ENCODE peak calls at places on chromosome X, in ten cellular contexts. L, W, N, I, J, U, Z, M, D and C are unnamed samples.

GRCh38 chrX:74178536-74178935 is 125.4 kb upstream of the ZCCHC13 start:
- DNase-seq in L (no peak), W (no peak), N (no peak), I (no peak), J (no peak), U (no peak), Z (no peak), M (no peak), D (no peak), C (no peak)

GRCh38 chrX:17375631-17376380 is 806 bp downstream of the NHS start:
- DNase-seq in L (no peak), W (no peak), N (peak; percentile 20), I (no peak), J (peak; percentile 28), U (peak; percentile 64), Z (no peak), M (peak; percentile 22), D (peak; percentile 32), C (peak; percentile 31)

GRCh38 chrX:24498181-24498580 is 33.1 kb downstream of the PDK3 start:
- DNase-seq in L (peak; percentile 9), W (no peak), N (peak; percentile 7), I (peak; percentile 45), J (peak; percentile 0), U (no peak), Z (no peak), M (peak; percentile 16), D (peak; percentile 21), C (peak; percentile 14)

GRCh38 chrX:130885508-130885907 is 17.5 kb downstream of the ENOX2 start:
- DNase-seq in L (no peak), W (no peak), N (no peak), I (no peak), J (no peak), U (no peak), Z (no peak), M (no peak), D (no peak), C (no peak)

GRCh38 chrX:44232100-44232499 is 111.4 kb downstream of the EFHC2 start:
- DNase-seq in L (no peak), W (no peak), N (no peak), I (no peak), J (no peak), U (no peak), Z (no peak), M (no peak), D (no peak), C (no peak)

GRCh38 chrX:41350976-41351569 is 17.1 kb downstream of the DDX3X start:
- DNase-seq in L (no peak), W (no peak), N (no peak), I (no peak), J (no peak), U (no peak), Z (no peak), M (peak; percentile 27), D (no peak), C (no peak)

GRCh38 chrX:71919436-71919835 is 8.8 kb downstream of the NHSL2 start:
- DNase-seq in L (no peak), W (no peak), N (no peak), I (no peak), J (peak; percentile 70), U (no peak), Z (no peak), M (no peak), D (no peak), C (no peak)

GRCh38 chrX:70446380-70447350 is 2.0 kb downstream of the DLG3 start:
- DNase-seq in L (no peak), W (no peak), N (no peak), I (no peak), J (no peak), U (no peak), Z (no peak), M (no peak), D (no peak), C (no peak)

GRCh38 chrX:152632445-152633097 is 5.1 kb upstream of the GABRQ start:
- DNase-seq in L (peak; percentile 56), W (no peak), N (peak; percentile 48), I (peak; percentile 49), J (peak; percentile 22), U (no peak), Z (no peak), M (peak; percentile 48), D (peak; percentile 40), C (peak; percentile 35)